ENCODE peak calls at places on chromosomes 3 and 15, in four cellular contexts. E is WTC11, U is esophagus muscularis mucosa, K is NCI-H1694 treated with DMSO at 0.1 percent for 48 hours. C is an unnamed sample.

GRCh38 chr3:111541391-111541790 is 606 bp upstream of the CD96 start:
- DNase-seq in E (no peak), K (no peak), U (no peak), C (no peak)

GRCh38 chr3:55583475-55583874 is 96.4 kb upstream of the WNT5A start:
- DNase-seq in U (no peak), E (no peak), K (no peak), C (no peak)

GRCh38 chr3:190217081-190217480 is 96.4 kb upstream of the P3H2 start:
- DNase-seq in U (no peak), E (no peak), K (no peak), C (no peak)

GRCh38 chr15:26113296-26113695 is 250.2 kb upstream of the ATP10A start:
- DNase-seq in K (no peak), U (no peak), E (peak), C (no peak)

GRCh38 chr3:195767792-195768191 is 43.9 kb downstream of the MUC4 start:
- DNase-seq in E (no peak), K (no peak), U (no peak), C (no peak)

GRCh38 chr3:39531681-39532080 is 64.2 kb downstream of the MOBP start:
- DNase-seq in E (no peak), K (no peak), U (no peak), C (no peak)

GRCh38 chr15:59491062-59491461 is 53.1 kb downstream of the FAM81A start:
- DNase-seq in K (no peak), E (no peak), U (no peak), C (no peak)

GRCh38 chr3:170811928-170812591 is 57.9 kb downstream of the RPL22L1 start:
- DNase-seq in E (peak), K (peak), U (no peak), C (peak)

GRCh38 chr3:72336821-72337479 is 511.3 kb downstream of the SHQ1 start:
- DNase-seq in E (peak), K (no peak), U (no peak), C (peak)

GRCh38 chr15:67674983-67675382 is 132.5 kb downstream of the MAP2K5 start:
- DNase-seq in K (no peak), U (no peak), E (no peak), C (no peak)

GRCh38 chr15:80107774-80108173 is 45.0 kb upstream of the FAH start:
- DNase-seq in K (no peak), U (no peak), E (no peak), C (no peak)

GRCh38 chr3:101573449-101574387 is at the start of gene PCNP:
- DNase-seq in E (peak), U (peak), K (peak), C (peak)

GRCh38 chr3:146818866-146819265 is 213.7 kb upstream of the PLSCR5 start:
- DNase-seq in U (no peak), E (no peak), K (no peak), C (no peak)

GRCh38 chr3:5144316-5144994 is 22.4 kb downstream of the ARL8B start:
- DNase-seq in U (peak), K (no peak), E (no peak), C (no peak)

GRCh38 chr3:5078151-5078550 is 43.9 kb upstream of the ARL8B start:
- DNase-seq in K (no peak), U (no peak), E (no peak), C (no peak)

GRCh38 chr15:63135804-63136203 is 14.1 kb downstream of the LACTB start:
- DNase-seq in K (no peak), U (no peak), E (no peak), C (no peak)

GRCh38 chr3:123130079-123130726 is 63.4 kb downstream of the PDIA5 start:
- DNase-seq in K (no peak), E (no peak), U (no peak), C (no peak)

GRCh38 chr15:74345051-74345450 is 22.4 kb downstream of the CYP11A1 start:
- DNase-seq in E (peak), U (no peak), K (no peak), C (no peak)

GRCh38 chr3:140206196-140207040 is 271.4 kb downstream of the CLSTN2 start:
- DNase-seq in K (peak), U (peak), E (peak), C (peak)

GRCh38 chr3:108202834-108203233 is 19.4 kb downstream of the IFT57 start:
- DNase-seq in U (no peak), E (peak), K (no peak), C (no peak)

GRCh38 chr15:85748729-85749128 is 46.0 kb downstream of the KLHL25 start:
- DNase-seq in U (no peak), E (peak), K (no peak), C (no peak)

GRCh38 chr3:194871864-194872668 is 186.4 kb downstream of the FAM43A start:
- DNase-seq in U (no peak), K (no peak), E (no peak), C (no peak)

GRCh38 chr3:155859859-155860258 is 5.6 kb upstream of the SLC33A1 start:
- DNase-seq in K (peak), E (no peak), U (no peak), C (no peak)

GRCh38 chr15:57551717-57552677 is 39.7 kb upstream of the MYZAP start:
- DNase-seq in U (no peak), K (no peak), E (peak), C (no peak)

GRCh38 chr3:159260049-159260662 is 458.3 kb downstream of the MFSD1 start:
- DNase-seq in K (peak), U (no peak), E (peak), C (peak)

GRCh38 chr3:148648685-148649352 is 48.9 kb upstream of the AGTR1 start:
- DNase-seq in U (no peak), E (no peak), K (no peak), C (no peak)

GRCh38 chr3:79947469-79947868 is 179.7 kb upstream of the ROBO1 start:
- DNase-seq in E (no peak), U (no peak), K (no peak), C (no peak)

GRCh38 chr3:111112913-111113312 is 41.3 kb downstream of the NECTIN3 start:
- DNase-seq in K (no peak), E (no peak), U (no peak), C (no peak)

GRCh38 chr15:48153526-48153925 is 24.6 kb downstream of the MYEF2 start:
- DNase-seq in E (no peak), K (no peak), U (no peak), C (no peak)

GRCh38 chr3:59709702-59710555 is 660.1 kb upstream of the CFAP20DC start:
- DNase-seq in U (no peak), K (no peak), E (no peak), C (no peak)

GRCh38 chr3:11477286-11477935 is 166.3 kb downstream of the VGLL4 start:
- DNase-seq in E (no peak), U (no peak), K (no peak), C (no peak)

GRCh38 chr3:60523536-60523935 is 727.7 kb downstream of the FHIT start:
- DNase-seq in U (no peak), E (no peak), K (no peak), C (no peak)

GRCh38 chr15:31216210-31216911 is 110.3 kb upstream of the KLF13 start:
- DNase-seq in E (peak), K (no peak), U (peak), C (peak)

GRCh38 chr3:47024932-47025331 is 45.5 kb downstream of the NBEAL2 start:
- DNase-seq in K (no peak), U (no peak), E (no peak), C (no peak)

GRCh38 chr3:143418391-143418790 is 298.8 kb downstream of the CHST2 start:
- DNase-seq in E (no peak), K (no peak), U (no peak), C (no peak)

GRCh38 chr3:87026246-87026645 is 35.3 kb upstream of the VGLL3 start:
- DNase-seq in K (no peak), U (no peak), E (no peak), C (no peak)

GRCh38 chr3:182487621-182488020 is 305.7 kb upstream of the ATP11B start:
- DNase-seq in E (no peak), U (no peak), K (no peak), C (no peak)